ENCODE peak calls at places on chromosomes 12 and 14, in seven cellular contexts. I, X, W, V, R, O and E are unnamed samples.

GRCh38 chr12:38695057-38695456 is 210.3 kb downstream of the CPNE8 start:
- DNase-seq in R (no peak), X (no peak), V (no peak), O (no peak), W (no peak), I (no peak), E (no peak)

GRCh38 chr12:95164656-95165055 is 52.6 kb downstream of the FGD6 start:
- DNase-seq in V (no peak), O (no peak), W (no peak), X (no peak), I (no peak), R (no peak), E (no peak)

GRCh38 chr12:75658826-75659823 is 147.7 kb upstream of the KRR1 start:
- DNase-seq in I (no peak), W (no peak), R (no peak), X (no peak), O (no peak), V (no peak), E (no peak)

GRCh38 chr14:75522224-75522764 is at the start of gene BATF:
- DNase-seq in X (no peak), I (peak; percentile 70), W (no peak), R (peak; percentile 74), V (no peak), O (peak; percentile 52), E (no peak)

GRCh38 chr12:110983811-110984210 is 63.4 kb upstream of the MYL2 start:
- DNase-seq in O (no peak), V (no peak), I (no peak), R (no peak), X (no peak), W (no peak), E (no peak)

GRCh38 chr12:79546461-79547043 is 144.2 kb downstream of the PAWR start:
- DNase-seq in O (no peak), V (no peak), I (no peak), X (no peak), W (no peak), R (peak; percentile 88), E (no peak)

GRCh38 chr12:50192908-50193307 is 25.7 kb upstream of the CERS5 start:
- DNase-seq in R (no peak), W (no peak), I (no peak), V (no peak), X (no peak), O (no peak), E (no peak)

GRCh38 chr12:70724444-70724843 is 87.2 kb upstream of the PTPRB start:
- DNase-seq in O (no peak), V (peak; percentile 19), W (no peak), I (no peak), X (no peak), R (no peak), E (no peak)

GRCh38 chr12:62631531-62632520 is 165.2 kb downstream of the MON2 start:
- DNase-seq in O (peak; percentile 41), X (peak; percentile 81), V (peak; percentile 75), W (no peak), I (peak; percentile 81), R (peak; percentile 57), E (no peak)

GRCh38 chr12:107990325-107990724 is 138.8 kb upstream of the WSCD2 start:
- DNase-seq in W (no peak), R (no peak), O (no peak), X (no peak), I (no peak), V (peak; percentile 79), E (no peak)

GRCh38 chr14:104277416-104278213 is 139.2 kb downstream of the KIF26A start:
- DNase-seq in V (no peak), I (peak; percentile 28), O (no peak), X (no peak), R (no peak), W (no peak), E (peak; percentile 57)

GRCh38 chr12:51702582-51702981 is 111.5 kb downstream of the SCN8A start:
- DNase-seq in W (no peak), I (no peak), X (no peak), V (no peak), R (no peak), O (no peak), E (no peak)

GRCh38 chr12:101414533-101415119 is 7.1 kb upstream of the ARL1 start:
- DNase-seq in V (peak; percentile 70), X (no peak), W (no peak), O (peak; percentile 35), R (peak; percentile 62), I (no peak), E (no peak)

GRCh38 chr12:108620236-108620879 is 13.3 kb downstream of the SELPLG start:
- DNase-seq in V (no peak), I (no peak), W (no peak), O (no peak), X (no peak), R (peak; percentile 57), E (no peak)

GRCh38 chr14:55957950-55958349 is 160.3 kb upstream of the PELI2 start:
- DNase-seq in O (no peak), V (peak; percentile 90), R (no peak), I (no peak), X (no peak), W (no peak), E (no peak)

GRCh38 chr12:12481636-12482035 is 81.0 kb downstream of the DUSP16 start:
- DNase-seq in R (no peak), V (no peak), X (no peak), O (no peak), W (no peak), I (no peak), E (no peak)

GRCh38 chr14:31834616-31835015 is 242.5 kb upstream of the ARHGAP5 start:
- DNase-seq in I (no peak), V (no peak), W (no peak), O (no peak), X (no peak), R (no peak), E (no peak)

GRCh38 chr14:90717916-90718315 is 98.3 kb downstream of the TTC7B start:
- DNase-seq in V (no peak), X (no peak), R (no peak), O (no peak), W (no peak), I (no peak), E (no peak)

GRCh38 chr12:27219693-27220056 is 24.4 kb upstream of the STK38L start:
- DNase-seq in O (no peak), I (no peak), W (no peak), V (no peak), R (no peak), X (no peak), E (no peak)

GRCh38 chr12:27220988-27221345 is 23.1 kb upstream of the STK38L start:
- DNase-seq in I (no peak), O (no peak), V (no peak), W (no peak), R (no peak), X (no peak), E (no peak)

GRCh38 chr12:27221625-27222387 is 22.3 kb upstream of the STK38L start:
- DNase-seq in W (no peak), V (no peak), X (no peak), R (no peak), O (no peak), I (no peak), E (no peak)

GRCh38 chr12:27217590-27217989 is 26.5 kb upstream of the STK38L start:
- DNase-seq in V (no peak), W (no peak), I (no peak), X (no peak), R (no peak), O (no peak), E (no peak)

GRCh38 chr12:27220057-27220987 is 23.8 kb upstream of the STK38L start:
- DNase-seq in V (no peak), O (no peak), R (peak; percentile 53), X (no peak), I (no peak), W (no peak), E (no peak)
- H3K4me3 ChIP-seq in V (no peak overlapping the region), O (no peak overlapping the region), R (no peak overlapping the region), X (no peak overlapping the region), I (no peak overlapping the region), W (no peak overlapping the region), E (no peak overlapping the region)

DNA sequence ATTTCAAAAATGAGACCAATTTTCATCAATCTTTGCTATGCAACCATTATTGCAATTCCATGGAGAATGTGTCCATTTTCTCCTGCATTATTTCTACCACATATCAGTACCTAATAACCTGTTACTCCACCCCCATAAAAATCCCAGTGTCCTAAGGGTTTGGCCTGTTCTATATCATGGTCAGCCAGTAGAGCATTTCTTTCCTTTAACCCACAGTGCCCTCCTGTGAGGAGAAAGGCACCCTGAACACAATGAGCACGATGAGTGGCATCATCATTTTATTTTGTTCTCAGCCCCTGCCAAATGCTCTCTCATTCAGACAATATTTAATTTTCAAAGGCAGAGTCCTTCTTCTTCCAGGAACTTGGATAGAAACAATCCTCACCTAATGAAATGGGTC is 11.6 kb upstream of the IFNG-AS1 start:
- DNase-seq in X (no peak), W (no peak), O (no peak), I (no peak), V (no peak), R (no peak), E (no peak)
- TF ChIP-seq CTCF in X (no peak), W (no peak), O (no peak), I (no peak), V (no peak), R (no peak), E (no peak)

DNA sequence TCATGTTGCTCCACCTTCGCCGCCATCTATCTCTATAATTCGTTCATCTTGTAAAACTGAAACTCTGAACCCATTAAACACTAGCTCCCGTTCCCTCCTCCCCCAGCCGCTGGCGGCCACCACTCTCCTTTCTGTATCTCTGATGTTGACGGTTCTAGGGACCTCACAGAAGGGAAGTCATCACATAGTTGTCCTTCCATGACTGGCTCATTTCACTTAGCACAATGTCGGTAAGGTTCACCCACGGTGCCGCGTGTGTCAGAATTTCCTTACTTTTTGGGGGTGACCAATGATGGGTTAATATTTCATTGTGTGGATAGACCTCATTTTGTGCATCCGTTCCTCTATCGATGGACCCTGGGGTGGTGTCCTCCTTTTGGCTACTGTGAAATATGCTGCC is 2.0 kb upstream of the CACNA2D4 start:
- DNase-seq in W (no peak), R (no peak), I (no peak), V (no peak), O (no peak), X (no peak), E (no peak)
- H3K4me3 ChIP-seq in W (no peak overlapping the region), R (no peak overlapping the region), I (no peak overlapping the region), V (no peak overlapping the region), O (no peak overlapping the region), X (no peak overlapping the region), E (no peak overlapping the region)

GRCh38 chr14:49550284-49551184 is 35.6 kb downstream of the RPS29 start:
- DNase-seq in I (no peak), X (no peak), O (no peak), V (peak; percentile 20), W (no peak), R (peak; percentile 54), E (no peak)
- TF ChIP-seq CTCF in I (no peak), X (no peak), O (no peak), V (peak; percentile 61), W (no peak), R (peak; percentile 73), E (peak; percentile 85)